ENCODE peak calls at places on chromosomes 4 and X, in six cellular contexts. One of them, this sample, is unnamed. For H3K4me1, the result is how much of the 10 kb centered on the place peaks cover.

GRCh38 chr4:55038176-55038890 is 87.1 kb downstream of the KDR start:
- DNase-seq in trophoblast cell: no peak
- DNase-seq in H9: no peak
- DNase-seq in IMR-90: no peak
- DNase-seq in neuronal stem cell: no peak
- DNase-seq in H1: no peak
- DNase-seq in this sample: peak

GRCh38 chrX:22110729-22111494 is 78.8 kb downstream of the PHEX start:
- DNase-seq in trophoblast cell: no peak
- DNase-seq in H9: no peak
- DNase-seq in IMR-90: peak
- DNase-seq in neuronal stem cell: no peak
- DNase-seq in H1: no peak
- DNase-seq in this sample: no peak

GRCh38 chr4:23789765-23790164 is 100.1 kb downstream of the PPARGC1A start:
- DNase-seq in trophoblast cell: peak
- DNase-seq in H9: no peak
- DNase-seq in IMR-90: peak
- DNase-seq in neuronal stem cell: no peak
- DNase-seq in H1: no peak
- DNase-seq in this sample: peak

GRCh38 chr4:107951551-107951950 is 20.2 kb downstream of the CYP2U1 start:
- DNase-seq in trophoblast cell: no peak
- DNase-seq in H9: no peak
- DNase-seq in IMR-90: peak
- DNase-seq in neuronal stem cell: no peak
- DNase-seq in H1: no peak
- DNase-seq in this sample: peak

GRCh38 chr4:119559044-119559647 is 69.5 kb downstream of the PDE5A start:
- DNase-seq in trophoblast cell: peak
- DNase-seq in H9: no peak
- DNase-seq in IMR-90: peak
- DNase-seq in neuronal stem cell: no peak
- DNase-seq in H1: no peak
- DNase-seq in this sample: peak

GRCh38 chrX:42691196-42691595 is 86.8 kb downstream of the PPP1R2C start:
- DNase-seq in trophoblast cell: no peak
- DNase-seq in H9: no peak
- DNase-seq in IMR-90: no peak
- DNase-seq in neuronal stem cell: no peak
- DNase-seq in H1: no peak
- DNase-seq in this sample: no peak

GRCh38 chrX:109890910-109891502 is 111.9 kb upstream of the TMEM164 start:
- DNase-seq in trophoblast cell: peak
- DNase-seq in H9: peak
- DNase-seq in IMR-90: peak
- DNase-seq in neuronal stem cell: peak
- DNase-seq in H1: peak
- DNase-seq in this sample: peak

GRCh38 chr4:38489924-38490639 is 173.9 kb upstream of the KLF3 start:
- DNase-seq in trophoblast cell: no peak
- DNase-seq in H9: peak
- DNase-seq in IMR-90: peak
- DNase-seq in neuronal stem cell: no peak
- DNase-seq in H1: no peak
- DNase-seq in this sample: peak

GRCh38 chrX:33808636-33809035 is 323.5 kb downstream of the FAM47A start:
- DNase-seq in trophoblast cell: no peak
- DNase-seq in H9: peak
- DNase-seq in IMR-90: no peak
- DNase-seq in neuronal stem cell: no peak
- DNase-seq in H1: no peak
- DNase-seq in this sample: no peak

GRCh38 chr4:186104114-186104894 is at the start of gene FAM149A:
- DNase-seq in trophoblast cell: no peak
- DNase-seq in H9: peak
- DNase-seq in IMR-90: no peak
- DNase-seq in neuronal stem cell: no peak
- DNase-seq in H1: peak
- DNase-seq in this sample: no peak

GRCh38 chrX:31138124-31138523 is 66.3 kb upstream of the FTHL17 start:
- DNase-seq in trophoblast cell: no peak
- DNase-seq in H9: no peak
- DNase-seq in IMR-90: no peak
- DNase-seq in neuronal stem cell: no peak
- DNase-seq in H1: no peak
- DNase-seq in this sample: no peak

GRCh38 chr4:177473991-177474390 is 31.8 kb upstream of the AGA start:
- DNase-seq in trophoblast cell: no peak
- DNase-seq in H9: no peak
- DNase-seq in IMR-90: no peak
- DNase-seq in neuronal stem cell: no peak
- DNase-seq in H1: no peak
- DNase-seq in this sample: no peak

GRCh38 chrX:24498975-24499374 is 33.9 kb downstream of the PDK3 start:
- DNase-seq in trophoblast cell: no peak
- DNase-seq in H9: no peak
- DNase-seq in IMR-90: peak
- DNase-seq in neuronal stem cell: no peak
- DNase-seq in H1: no peak
- DNase-seq in this sample: peak

GRCh38 chrX:54825716-54826428 is 18.3 kb downstream of the MAGED2 start:
- DNase-seq in trophoblast cell: peak
- DNase-seq in H9: no peak
- DNase-seq in IMR-90: peak
- DNase-seq in neuronal stem cell: no peak
- DNase-seq in H1: no peak
- DNase-seq in this sample: no peak

GRCh38 chrX:57289089-57289488 is 2.6 kb downstream of the FAAH2 start:
- DNase-seq in trophoblast cell: no peak
- DNase-seq in H9: no peak
- DNase-seq in IMR-90: no peak
- DNase-seq in neuronal stem cell: no peak
- DNase-seq in H1: no peak
- DNase-seq in this sample: no peak

GRCh38 chr4:22471999-22472434 is 43.8 kb downstream of the ADGRA3 start:
- DNase-seq in trophoblast cell: no peak
- DNase-seq in H9: no peak
- DNase-seq in IMR-90: peak
- DNase-seq in neuronal stem cell: no peak
- DNase-seq in H1: no peak
- DNase-seq in this sample: peak

GRCh38 chr4:189090174-189090814 is 850.4 kb upstream of the FRG1 start:
- DNase-seq in trophoblast cell: no peak
- DNase-seq in H9: peak
- DNase-seq in IMR-90: peak
- DNase-seq in neuronal stem cell: peak
- DNase-seq in H1: no peak
- DNase-seq in this sample: peak

GRCh38 chrX:155046129-155046810 is 19.6 kb downstream of the FUNDC2 start:
- DNase-seq in trophoblast cell: no peak
- DNase-seq in H9: no peak
- DNase-seq in IMR-90: no peak
- DNase-seq in neuronal stem cell: no peak
- DNase-seq in H1: no peak
- DNase-seq in this sample: no peak

GRCh38 chrX:11334165-11334564 is 41.0 kb downstream of the AMELX start:
- DNase-seq in trophoblast cell: peak
- DNase-seq in H9: no peak
- DNase-seq in IMR-90: peak
- DNase-seq in neuronal stem cell: no peak
- DNase-seq in H1: no peak
- DNase-seq in this sample: no peak

GRCh38 chrX:150575415-150575814 is 7.0 kb downstream of the MTM1 start:
- DNase-seq in trophoblast cell: peak
- DNase-seq in H9: no peak
- DNase-seq in IMR-90: peak
- DNase-seq in neuronal stem cell: no peak
- DNase-seq in H1: no peak
- DNase-seq in this sample: no peak

GRCh38 chr4:102575369-102576129 is 74.4 kb downstream of the NFKB1 start:
- DNase-seq in trophoblast cell: no peak
- DNase-seq in H9: no peak
- DNase-seq in IMR-90: no peak
- DNase-seq in neuronal stem cell: no peak
- DNase-seq in H1: no peak
- DNase-seq in this sample: no peak

GRCh38 chr4:6962211-6963041 is 52.8 kb downstream of the TBC1D14 start:
- DNase-seq in trophoblast cell: no peak
- DNase-seq in H9: no peak
- DNase-seq in IMR-90: no peak
- DNase-seq in neuronal stem cell: peak
- DNase-seq in H1: no peak
- DNase-seq in this sample: no peak

GRCh38 chr4:40418430-40419230 is 83.5 kb downstream of the CHRNA9 start:
- DNase-seq in trophoblast cell: no peak
- DNase-seq in H9: no peak
- DNase-seq in IMR-90: no peak
- DNase-seq in neuronal stem cell: no peak
- DNase-seq in H1: no peak
- DNase-seq in this sample: no peak

GRCh38 chr4:90039122-90039521 is 88.1 kb upstream of the CCSER1 start:
- DNase-seq in trophoblast cell: no peak
- DNase-seq in H9: no peak
- DNase-seq in IMR-90: no peak
- DNase-seq in neuronal stem cell: no peak
- DNase-seq in H1: no peak
- DNase-seq in this sample: no peak

GRCh38 chr4:173332021-173332487 is 2.1 kb downstream of the HMGB2 start:
- DNase-seq in trophoblast cell: no peak
- DNase-seq in H9: no peak
- DNase-seq in IMR-90: peak
- DNase-seq in neuronal stem cell: no peak
- DNase-seq in H1: no peak
- DNase-seq in this sample: peak

GRCh38 chrX:110407910-110408545 is 49.4 kb downstream of the RTL9 start:
- DNase-seq in trophoblast cell: no peak
- DNase-seq in H9: peak
- DNase-seq in IMR-90: peak
- DNase-seq in neuronal stem cell: peak
- DNase-seq in H1: peak
- DNase-seq in this sample: peak

GRCh38 chrX:153635788-153636668 is 11.0 kb upstream of the DUSP9 start:
- DNase-seq in trophoblast cell: no peak
- DNase-seq in H9: peak
- DNase-seq in IMR-90: no peak
- DNase-seq in neuronal stem cell: no peak
- DNase-seq in H1: peak
- DNase-seq in this sample: peak

GRCh38 chr4:47667552-47667951 is 170.3 kb downstream of the CORIN start:
- DNase-seq in trophoblast cell: no peak
- DNase-seq in H9: no peak
- DNase-seq in IMR-90: peak
- DNase-seq in neuronal stem cell: no peak
- DNase-seq in H1: no peak
- DNase-seq in this sample: no peak
- H2AK5ac ChIP-seq in trophoblast cell: no peak
- H2AK5ac ChIP-seq in H9: no peak
- H2AK5ac ChIP-seq in IMR-90: no peak
- H2AK5ac ChIP-seq in neuronal stem cell: no peak
- H2AK5ac ChIP-seq in H1: no peak
- H2AK5ac ChIP-seq in this sample: no peak

DNA sequence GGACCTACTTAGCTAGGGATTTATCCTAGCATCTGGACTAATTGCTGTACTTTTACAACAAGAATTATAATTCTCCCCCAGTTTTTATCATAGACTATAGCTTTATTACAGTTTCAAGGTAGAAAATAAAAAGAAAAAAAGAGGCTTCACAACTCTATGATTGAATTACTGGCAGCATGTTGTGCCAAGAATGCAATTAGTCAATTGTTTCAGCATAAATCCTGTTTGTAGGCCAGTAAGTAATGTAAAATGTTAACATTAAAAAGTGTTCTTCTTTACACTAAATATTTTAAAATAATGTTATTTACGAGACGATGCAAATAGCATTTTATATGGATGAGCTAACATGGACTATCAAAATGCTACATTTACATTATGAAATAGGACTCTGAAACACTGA is 228.4 kb downstream of the MAPK10 start:
- DNase-seq in trophoblast cell: no peak
- DNase-seq in H9: no peak
- DNase-seq in IMR-90: no peak
- DNase-seq in neuronal stem cell: no peak
- DNase-seq in H1: no peak
- DNase-seq in this sample: no peak
- H2AFZ ChIP-seq in trophoblast cell: no peak
- H2AFZ ChIP-seq in H9: no peak
- H2AFZ ChIP-seq in IMR-90: no peak
- H2AFZ ChIP-seq in neuronal stem cell: no peak
- H2AFZ ChIP-seq in H1: no peak
- H2AFZ ChIP-seq in this sample: no peak

GRCh38 chr4:184396570-184397515 is 77.5 kb downstream of the IRF2 start:
- DNase-seq in trophoblast cell: no peak
- DNase-seq in H9: no peak
- DNase-seq in IMR-90: no peak
- DNase-seq in neuronal stem cell: no peak
- DNase-seq in H1: no peak
- DNase-seq in this sample: no peak
- H3K4me1 ChIP-seq in trophoblast cell: under half
- H3K4me1 ChIP-seq in H9: under half
- H3K4me1 ChIP-seq in IMR-90: under half
- H3K4me1 ChIP-seq in neuronal stem cell: under half
- H3K4me1 ChIP-seq in H1: under half
- H3K4me1 ChIP-seq in this sample: under half

GRCh38 chr4:144355809-144356757 is 215.6 kb upstream of the GYPA start:
- DNase-seq in trophoblast cell: peak
- DNase-seq in H9: peak
- DNase-seq in IMR-90: peak
- DNase-seq in neuronal stem cell: peak
- DNase-seq in H1: no peak
- DNase-seq in this sample: peak
- H2AK5ac ChIP-seq in trophoblast cell: no peak
- H2AK5ac ChIP-seq in H9: no peak
- H2AK5ac ChIP-seq in IMR-90: no peak
- H2AK5ac ChIP-seq in neuronal stem cell: no peak
- H2AK5ac ChIP-seq in H1: no peak
- H2AK5ac ChIP-seq in this sample: no peak

GRCh38 chr4:152190907-152191306 is 345.0 kb downstream of the FBXW7 start:
- DNase-seq in trophoblast cell: no peak
- DNase-seq in H9: no peak
- DNase-seq in IMR-90: no peak
- DNase-seq in neuronal stem cell: no peak
- DNase-seq in H1: no peak
- DNase-seq in this sample: no peak
- H2AFZ ChIP-seq in trophoblast cell: no peak
- H2AFZ ChIP-seq in H9: no peak
- H2AFZ ChIP-seq in IMR-90: no peak
- H2AFZ ChIP-seq in neuronal stem cell: no peak
- H2AFZ ChIP-seq in H1: no peak
- H2AFZ ChIP-seq in this sample: no peak

DNA sequence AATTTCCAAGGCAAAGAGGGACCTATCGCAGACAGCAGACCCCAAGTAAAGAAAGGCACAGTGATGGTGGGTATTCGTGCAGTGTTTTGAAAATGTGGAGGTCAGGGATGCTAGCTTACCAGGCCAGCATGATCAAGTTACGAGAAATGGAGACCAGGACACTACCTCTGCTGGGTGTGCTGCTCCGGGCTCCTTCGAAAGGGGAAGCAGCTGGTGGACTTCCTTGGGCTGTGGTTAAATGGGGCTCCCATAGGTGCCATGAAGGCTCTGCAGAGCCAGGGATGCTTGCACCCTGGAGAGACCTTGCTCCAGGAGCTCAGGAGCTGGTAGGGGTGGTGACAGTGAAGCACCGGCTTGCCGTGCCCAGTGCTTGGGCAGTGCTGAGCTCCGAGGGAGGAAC is 68.8 kb downstream of the TBL1X start:
- DNase-seq in trophoblast cell: no peak
- DNase-seq in H9: no peak
- DNase-seq in IMR-90: no peak
- DNase-seq in neuronal stem cell: no peak
- DNase-seq in H1: no peak
- DNase-seq in this sample: no peak
- H3K4me1 ChIP-seq in trophoblast cell: under half
- H3K4me1 ChIP-seq in H9: under half
- H3K4me1 ChIP-seq in IMR-90: under half
- H3K4me1 ChIP-seq in neuronal stem cell: under half
- H3K4me1 ChIP-seq in H1: under half
- H3K4me1 ChIP-seq in this sample: under half

This sample was measured in mesenchymal stem cell.